ENCODE peak calls at places on chromosomes 11 and 22, in five cellular contexts. S, T, M, H and F are unnamed samples.

GRCh38 chr22:35231585-35232084 is 25.7 kb upstream of the HMGXB4 start:
- DNase-seq in M (peak; percentile 60), T (peak; percentile 6), H (no peak), S (peak; percentile 31), F (peak; percentile 59)

GRCh38 chr22:41925783-41926460 is 684 bp downstream of the TNFRSF13C start:
- DNase-seq in T (peak; percentile 51), M (peak; percentile 70), H (no peak), S (no peak), F (no peak)

GRCh38 chr11:130781906-130782305 is 134.4 kb downstream of the SNX19 start:
- DNase-seq in M (no peak), S (peak; percentile 9), T (no peak), H (no peak), F (no peak)

GRCh38 chr11:9731256-9731655 is 67.4 kb downstream of the SWAP70 start:
- DNase-seq in H (no peak), M (no peak), T (no peak), S (no peak), F (no peak)

GRCh38 chr11:119065369-119065768 is 2.2 kb upstream of the VPS11 start:
- DNase-seq in T (no peak), M (peak; percentile 52), S (peak; percentile 36), H (no peak), F (no peak)

GRCh38 chr11:76785513-76785912 is 2.4 kb downstream of the TSKU start:
- DNase-seq in H (no peak), S (no peak), T (no peak), M (no peak), F (no peak)

GRCh38 chr11:35792148-35792845 is 129.7 kb downstream of the TRIM44 start:
- DNase-seq in S (no peak), H (no peak), T (no peak), M (no peak), F (no peak)

GRCh38 chr22:29683536-29683935 is 36.3 kb upstream of the CABP7 start:
- DNase-seq in M (no peak), H (no peak), T (no peak), S (no peak), F (no peak)

GRCh38 chr22:27493797-27494196 is 307.8 kb downstream of the MN1 start:
- DNase-seq in M (no peak), S (no peak), H (no peak), T (no peak), F (no peak)

GRCh38 chr11:127247261-127247660 is 246.7 kb upstream of the KIRREL3 start:
- DNase-seq in S (no peak), M (no peak), H (no peak), T (no peak), F (no peak)

GRCh38 chr11:1563697-1564534 is 8.2 kb downstream of the DUSP8 start:
- DNase-seq in T (no peak), M (no peak), S (no peak), H (no peak), F (no peak)

GRCh38 chr11:124583827-124584226 is 14.0 kb downstream of the OR8A1 start:
- DNase-seq in S (no peak), T (no peak), H (no peak), M (no peak), F (no peak)

GRCh38 chr11:32658639-32659406 is 75.2 kb downstream of the EIF3M start:
- DNase-seq in H (no peak), M (no peak), T (no peak), S (no peak), F (no peak)

GRCh38 chr11:134575504-134576230 is 163.6 kb upstream of the B3GAT1 start:
- DNase-seq in T (no peak), M (no peak), S (no peak), H (peak; percentile 58), F (no peak)

GRCh38 chr22:10741210-10741609 is 4786.8 kb upstream of the OR11H1 start:
- DNase-seq in M (peak; percentile 24), T (no peak), S (no peak), H (peak; percentile 67), F (no peak)

GRCh38 chr11:17478064-17478463 is 1.4 kb upstream of the ABCC8 start:
- DNase-seq in T (no peak), H (no peak), M (no peak), S (no peak), F (no peak)

GRCh38 chr11:3073029-3073435 is 15.8 kb upstream of the CARS1 start:
- DNase-seq in M (no peak), T (peak; percentile 43), H (no peak), S (no peak), F (no peak)

GRCh38 chr11:93653080-93653479 is 8.4 kb upstream of the CEP295 start:
- DNase-seq in M (no peak), S (no peak), T (no peak), H (no peak), F (no peak)

GRCh38 chr11:117413616-117414015 is 86.0 kb downstream of the CEP164 start:
- DNase-seq in H (no peak), T (no peak), S (no peak), M (no peak), F (no peak)

GRCh38 chr11:68259122-68259959 is 12.4 kb downstream of the C11orf24 start:
- DNase-seq in M (no peak), T (no peak), S (no peak), H (no peak), F (no peak)

GRCh38 chr22:32695451-32695891 is 106.0 kb upstream of the TIMP3 start:
- DNase-seq in M (no peak), S (peak; percentile 44), T (no peak), H (no peak), F (no peak)

GRCh38 chr11:118338637-118339061 is 3.9 kb downstream of the CD3D start:
- DNase-seq in T (no peak), S (no peak), H (no peak), M (no peak), F (no peak)

GRCh38 chr11:66189031-66189745 is 79.3 kb upstream of the RAB1B start:
- DNase-seq in T (no peak), M (no peak), H (no peak), S (no peak), F (no peak)

GRCh38 chr11:97993565-97993964 is 1027.2 kb upstream of the CNTN5 start:
- DNase-seq in S (no peak), T (no peak), M (no peak), H (no peak), F (no peak)

GRCh38 chr11:97996762-97997161 is 1024.0 kb upstream of the CNTN5 start:
- DNase-seq in T (no peak), M (no peak), S (no peak), H (no peak), F (no peak)

GRCh38 chr11:97990162-97990920 is 1030.4 kb upstream of the CNTN5 start:
- DNase-seq in H (no peak), S (no peak), T (no peak), M (no peak), F (no peak)

GRCh38 chr11:97995874-97996273 is 1024.9 kb upstream of the CNTN5 start:
- DNase-seq in T (no peak), H (no peak), S (no peak), M (no peak), F (no peak)
- TF ChIP-seq EP300 in T (no peak), H (no peak), S (no peak), M (no peak), F (no peak)

DNA sequence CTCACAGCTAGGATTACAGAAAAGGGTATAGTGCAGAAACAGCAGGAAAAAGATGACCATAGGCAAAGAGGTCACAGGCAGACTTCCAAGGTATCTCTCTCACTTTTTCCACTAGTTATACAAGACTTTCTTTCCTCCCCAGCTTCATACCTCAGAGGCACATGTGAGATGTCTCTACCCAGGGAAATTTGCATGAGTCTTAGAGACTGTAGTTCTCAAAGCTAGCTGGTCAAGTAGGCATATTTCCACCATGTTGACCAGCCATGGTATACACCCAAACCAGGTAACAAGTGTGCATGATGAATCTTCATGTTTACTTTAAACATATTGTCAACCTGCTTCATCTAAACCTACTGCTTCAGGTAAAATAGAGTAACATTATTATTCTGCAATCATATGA is 27.9 kb downstream of the PRMT3 start:
- DNase-seq in H (no peak), M (no peak), T (no peak), S (no peak), F (no peak)
- TF ChIP-seq CTCF in H (no peak), M (no peak), T (no peak), S (no peak), F (no peak)

GRCh38 chr11:86157797-86158378 is 86.7 kb upstream of the EED start:
- DNase-seq in T (no peak), M (no peak), S (no peak), H (no peak), F (no peak)

GRCh38 chr11:86156397-86156977 is 87.6 kb upstream of the PICALM start:
- DNase-seq in H (no peak), S (no peak), T (no peak), M (no peak), F (no peak)

GRCh38 chr11:86161373-86162255 is 82.9 kb upstream of the EED start:
- DNase-seq in T (no peak), H (no peak), S (no peak), M (no peak), F (no peak)

GRCh38 chr11:86160546-86161149 is 83.9 kb upstream of the EED start:
- DNase-seq in S (no peak), M (no peak), H (no peak), T (no peak), F (no peak)

DNA sequence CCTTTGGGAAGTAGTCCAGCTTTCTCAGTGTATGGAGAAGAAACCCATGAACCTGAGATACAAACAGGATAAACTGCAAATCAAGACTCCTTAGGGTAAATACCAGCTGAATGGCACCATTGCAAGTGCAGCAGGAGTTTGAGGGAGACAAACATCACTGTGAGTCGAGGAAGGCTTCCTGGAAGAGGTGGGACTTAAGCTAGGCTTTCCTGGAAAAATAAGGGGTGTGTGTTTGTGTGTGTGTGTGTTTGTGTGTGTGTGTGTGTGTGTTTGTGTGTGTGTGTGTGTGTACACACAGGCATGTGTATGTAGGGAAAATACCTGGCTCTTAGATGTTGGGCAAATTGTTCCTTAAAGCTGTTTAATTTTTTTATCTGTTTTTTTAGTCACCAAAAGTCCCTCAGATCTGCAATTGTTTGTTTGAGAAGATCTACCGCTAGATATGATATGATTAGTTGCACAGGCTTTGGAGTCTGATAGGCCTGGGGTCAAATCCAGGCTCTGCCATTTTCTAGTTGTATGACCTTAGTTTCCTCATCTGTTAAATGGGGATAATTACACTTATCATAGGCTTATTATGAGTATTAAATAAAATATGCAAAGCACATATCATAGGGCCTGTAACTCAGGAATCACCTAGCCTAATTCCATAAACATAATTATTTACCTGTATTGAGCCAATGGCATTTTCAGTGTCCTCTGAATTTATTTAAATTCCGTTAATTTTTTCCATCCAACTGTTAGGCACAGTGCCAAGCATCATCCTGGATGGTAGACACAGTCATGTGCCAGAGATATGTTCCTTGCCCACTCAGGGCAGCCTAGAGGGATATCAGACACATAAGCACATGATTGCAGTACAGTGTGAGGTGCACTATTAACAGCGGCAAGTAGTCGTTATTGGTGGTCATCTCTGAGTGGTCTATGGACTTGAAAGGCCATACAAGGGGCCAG is 85.6 kb upstream of the EED start:
- DNase-seq in H (no peak), S (no peak), M (no peak), T (no peak), F (no peak)
- TF ChIP-seq EP300 in H (no peak), S (no peak), M (no peak), T (no peak), F (no peak)

DNA sequence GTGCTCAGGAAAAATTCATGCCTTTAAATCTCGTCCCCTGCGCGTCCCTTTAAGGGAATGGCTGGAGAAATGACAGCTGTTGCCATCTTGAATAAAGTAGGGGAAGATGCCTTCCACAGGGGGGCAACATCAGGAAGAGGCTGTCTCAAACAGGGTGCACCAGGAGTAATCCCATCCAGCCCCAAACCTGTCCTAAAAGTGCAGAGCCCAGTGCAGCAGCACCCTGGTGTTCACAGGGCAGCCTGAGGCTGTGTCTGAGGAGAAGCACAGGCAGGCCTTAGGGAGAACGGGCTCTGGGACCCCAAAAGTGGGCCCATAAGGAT is 10.8 kb upstream of the C11orf96 start:
- DNase-seq in T (no peak), M (no peak), H (no peak), S (no peak), F (no peak)
- TF ChIP-seq CTCF in T (no peak), M (peak; percentile 28), H (no peak), S (no peak), F (peak; percentile 26)

GRCh38 chr11:47184711-47185304 is 1.4 kb downstream of the PACSIN3 start:
- DNase-seq in M (peak; percentile 30), T (no peak), H (peak; percentile 81), S (no peak), F (peak; percentile 62)
- TF ChIP-seq EP300 in M (no peak), T (no peak), H (no peak), S (no peak), F (no peak)